ENCODE peak calls at places on chromosome 20, in eight cellular contexts. A is tibial artery; C is CD4-positive, alpha-beta T cell; M is coronary artery; G is substantia nigra; D is HL-60; K is left lung; E is left ventricle myocardium inferior. Z is an unnamed sample.

GRCh38 chr20:62967149-62967501 is 14.6 kb downstream of the SLC17A9 start:
- DNase-seq in A (no peak), C (no peak), M (no peak), G (no peak), D (no peak), K (peak), E (no peak), Z (no peak)

GRCh38 chr20:50339196-50339901 is 148.7 kb downstream of the CEBPB start:
- DNase-seq in A (peak), C (no peak), M (no peak), G (no peak), D (no peak), K (no peak), E (no peak), Z (no peak)

GRCh38 chr20:6636209-6637159 is 131.0 kb upstream of the BMP2 start:
- DNase-seq in A (no peak), C (no peak), M (no peak), G (no peak), D (peak), K (no peak), E (no peak), Z (peak)

GRCh38 chr20:31548823-31549512 is 34.7 kb downstream of the HM13 start:
- DNase-seq in A (no peak), C (no peak), M (no peak), G (no peak), D (no peak), K (no peak), E (no peak), Z (no peak)

GRCh38 chr20:32975698-32976674 is 28.2 kb downstream of the SUN5 start:
- DNase-seq in A (peak), C (no peak), M (peak), G (no peak), D (no peak), K (no peak), E (peak), Z (no peak)

GRCh38 chr20:49790077-49790798 is 22.4 kb upstream of the SLC9A8 start:
- DNase-seq in A (peak), C (no peak), M (no peak), G (no peak), D (peak), K (no peak), E (peak), Z (no peak)

GRCh38 chr20:52129611-52130010 is 62.0 kb downstream of the ZFP64 start:
- DNase-seq in A (no peak), C (no peak), M (no peak), G (no peak), D (no peak), K (no peak), E (no peak), Z (no peak)

GRCh38 chr20:60057866-60058807 is 99.9 kb downstream of the CDH26 start:
- DNase-seq in A (no peak), C (peak), M (peak), G (peak), D (peak), K (peak), E (peak), Z (no peak)

GRCh38 chr20:63129991-63130653 is 85.8 kb downstream of the YTHDF1 start:
- DNase-seq in A (peak), C (no peak), M (no peak), G (no peak), D (no peak), K (no peak), E (no peak), Z (no peak)

GRCh38 chr20:51327251-51327841 is 215.2 kb downstream of the NFATC2 start:
- DNase-seq in A (peak), C (no peak), M (peak), G (no peak), D (no peak), K (no peak), E (no peak), Z (no peak)

GRCh38 chr20:49340161-49340966 is 62.5 kb upstream of the ZNFX1 start:
- DNase-seq in A (peak), C (no peak), M (no peak), G (no peak), D (no peak), K (peak), E (peak), Z (no peak)

GRCh38 chr20:63978319-63979220 is 872 bp downstream of the SAMD10 start:
- DNase-seq in A (peak), C (no peak), M (peak), G (no peak), D (peak), K (peak), E (peak), Z (peak)

GRCh38 chr20:48845000-48845399 is 17.2 kb upstream of the PREX1 start:
- DNase-seq in A (no peak), C (no peak), M (no peak), G (no peak), D (no peak), K (no peak), E (no peak), Z (no peak)

GRCh38 chr20:48740269-48740603 is 87.6 kb downstream of the PREX1 start:
- DNase-seq in A (no peak), C (no peak), M (no peak), G (no peak), D (no peak), K (no peak), E (no peak), Z (no peak)

GRCh38 chr20:49915380-49916145 is at the start of gene SPATA2:
- DNase-seq in A (peak), C (peak), M (peak), G (peak), D (peak), K (peak), E (peak), Z (peak)

GRCh38 chr20:11654766-11655165 is 262.9 kb upstream of the BTBD3 start:
- DNase-seq in A (no peak), C (no peak), M (no peak), G (no peak), D (no peak), K (no peak), E (no peak), Z (no peak)

GRCh38 chr20:3557237-3557636 is 86.4 kb downstream of the ATRN start:
- DNase-seq in A (no peak), C (no peak), M (no peak), G (no peak), D (no peak), K (no peak), E (no peak), Z (no peak)

GRCh38 chr20:35942243-35942642 is 12.1 kb downstream of the SCAND1 start:
- DNase-seq in A (no peak), C (no peak), M (no peak), G (no peak), D (peak), K (no peak), E (no peak), Z (no peak)

GRCh38 chr20:38151455-38151854 is 13.6 kb downstream of the TGM2 start:
- DNase-seq in A (no peak), C (no peak), M (no peak), G (no peak), D (no peak), K (no peak), E (no peak), Z (no peak)

GRCh38 chr20:38150595-38151170 is 14.4 kb downstream of the TGM2 start:
- DNase-seq in A (no peak), C (no peak), M (no peak), G (no peak), D (no peak), K (no peak), E (no peak), Z (no peak)

GRCh38 chr20:38152175-38153010 is 12.7 kb downstream of the TGM2 start:
- DNase-seq in A (peak), C (no peak), M (peak), G (peak), D (peak), K (peak), E (peak), Z (peak)

GRCh38 chr20:38153401-38153800 is 11.7 kb downstream of the TGM2 start:
- DNase-seq in A (no peak), C (no peak), M (no peak), G (no peak), D (no peak), K (no peak), E (no peak), Z (no peak)

GRCh38 chr20:38153011-38153329 is 12.1 kb downstream of the TGM2 start:
- DNase-seq in A (no peak), C (no peak), M (no peak), G (no peak), D (no peak), K (no peak), E (no peak), Z (no peak)
- H3K27ac ChIP-seq in A (peak), C (no peak), M (peak), G (no peak), D (no peak), K (peak), E (peak), Z (peak)

GRCh38 chr20:37259865-37260264 is 1.7 kb downstream of the GHRH start:
- DNase-seq in A (no peak), C (no peak), M (no peak), G (no peak), D (no peak), K (no peak), E (no peak), Z (no peak)
- H3K27ac ChIP-seq in A (no peak), C (no peak), M (no peak), G (no peak), D (no peak), K (no peak), E (no peak), Z (no peak)

DNA sequence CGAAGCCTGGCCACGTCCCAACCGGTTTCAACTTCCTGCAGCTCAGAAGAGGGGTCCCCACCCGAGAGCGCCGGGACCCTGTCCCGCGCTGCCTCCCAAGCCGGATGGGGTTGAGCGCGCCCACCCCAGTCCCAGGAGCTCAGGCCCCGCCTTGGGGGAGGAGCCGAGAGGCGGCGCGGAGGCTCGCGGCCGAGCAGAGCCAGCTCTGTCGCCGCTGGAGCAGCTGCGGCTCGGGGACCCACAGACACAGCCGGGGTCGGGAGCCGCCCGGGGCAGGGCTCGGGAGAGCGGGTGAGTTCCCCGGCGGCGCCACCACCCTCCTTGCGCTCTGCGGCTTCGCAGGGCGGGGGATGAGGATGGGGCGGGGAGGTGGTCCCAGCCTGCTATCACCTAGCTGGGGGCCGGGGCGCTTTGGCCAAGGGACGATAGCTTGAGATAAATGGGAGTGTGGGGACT is at the start of gene PPP1R16B:
- DNase-seq in A (no peak), C (peak), M (no peak), G (peak), D (no peak), K (peak), E (peak), Z (no peak)
- H3K27ac ChIP-seq in A (no peak), C (peak), M (peak), G (peak), D (no peak), K (peak), E (peak), Z (peak)

GRCh38 chr20:47216819-47217410 is 139.6 kb downstream of the ZMYND8 start:
- DNase-seq in A (no peak), C (no peak), M (no peak), G (no peak), D (no peak), K (no peak), E (no peak), Z (no peak)
- H3K27ac ChIP-seq in A (no peak), C (no peak), M (no peak), G (no peak), D (no peak), K (no peak), E (peak), Z (no peak)

GRCh38 chr20:47043076-47043475 is 148.4 kb downstream of the EYA2 start:
- DNase-seq in A (no peak), C (no peak), M (no peak), G (no peak), D (no peak), K (no peak), E (no peak), Z (no peak)
- H3K27ac ChIP-seq in A (no peak), C (no peak), M (no peak), G (no peak), D (no peak), K (no peak), E (no peak), Z (no peak)

DNA sequence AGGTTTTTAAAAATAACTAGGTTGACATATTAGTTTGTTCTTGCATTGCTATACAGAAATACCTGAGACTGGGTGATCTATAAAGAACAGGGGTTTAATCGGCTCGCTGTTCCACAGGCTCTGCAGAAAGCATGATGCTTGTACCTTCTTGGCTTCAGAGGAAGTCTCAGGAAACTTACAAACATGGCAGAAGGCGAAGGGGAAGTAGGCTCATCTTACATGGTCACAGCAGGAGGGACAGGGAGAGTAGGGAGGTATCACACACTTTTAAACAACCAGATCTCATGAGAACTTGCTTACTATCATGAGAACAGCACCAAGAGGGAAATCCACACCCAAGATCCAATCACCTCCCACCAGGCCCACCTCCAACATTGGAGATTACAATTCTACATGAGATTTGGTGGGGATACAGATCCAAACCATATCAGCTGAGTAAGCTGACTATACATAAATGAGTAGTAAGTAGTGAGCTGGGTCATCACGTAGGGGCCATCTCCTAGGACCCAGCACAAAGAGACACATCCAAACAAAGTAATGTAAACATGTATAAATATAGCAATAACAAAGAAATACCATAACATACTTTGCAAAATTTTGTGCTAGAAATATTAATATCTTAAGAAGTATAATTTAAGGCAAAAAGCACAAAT is 31.4 kb upstream of the SIRPG start:
- DNase-seq in A (no peak), C (no peak), M (no peak), G (no peak), D (no peak), K (no peak), E (no peak), Z (no peak)
- H3K27ac ChIP-seq in A (no peak), C (no peak), M (no peak), G (no peak), D (no peak), K (no peak), E (no peak), Z (no peak)

GRCh38 chr20:15042723-15043122 is 705.3 kb upstream of the FLRT3 start:
- DNase-seq in A (no peak), C (no peak), M (no peak), G (no peak), D (no peak), K (no peak), E (no peak), Z (no peak)

GRCh38 chr20:15045246-15045645 is 707.8 kb upstream of the FLRT3 start:
- DNase-seq in A (no peak), C (no peak), M (no peak), G (no peak), D (no peak), K (no peak), E (peak), Z (peak)

GRCh38 chr20:15047100-15047499 is 709.7 kb upstream of the FLRT3 start:
- DNase-seq in A (no peak), C (no peak), M (no peak), G (no peak), D (no peak), K (no peak), E (no peak), Z (no peak)

DNA sequence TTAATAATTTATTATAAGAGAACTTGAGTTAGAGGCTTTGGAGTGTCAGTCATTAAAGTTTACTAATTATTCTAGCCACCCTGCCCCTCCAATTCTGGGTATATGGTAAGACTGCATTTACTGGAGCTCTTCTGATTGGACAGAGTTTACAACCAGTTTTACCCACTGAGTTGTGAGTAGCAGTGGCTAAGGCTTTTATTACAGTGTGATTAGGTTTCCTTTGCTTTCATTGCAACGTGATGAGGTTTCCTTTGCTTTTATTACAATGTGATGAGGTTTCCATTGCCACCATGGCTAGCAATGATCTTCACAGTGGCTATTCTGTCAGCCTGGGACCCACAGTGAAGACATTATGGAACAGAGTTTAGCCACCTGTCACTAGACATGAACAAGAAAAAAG is 710.1 kb upstream of the FLRT3 start:
- DNase-seq in A (no peak), C (no peak), M (no peak), G (no peak), D (no peak), K (no peak), E (no peak), Z (no peak)
- H3K27ac ChIP-seq in A (no peak), C (no peak), M (no peak), G (no peak), D (no peak), K (no peak), E (no peak), Z (no peak)

GRCh38 chr20:25496968-25497401 is 88.3 kb downstream of the NINL start:
- DNase-seq in A (no peak), C (no peak), M (no peak), G (no peak), D (no peak), K (peak), E (no peak), Z (peak)

GRCh38 chr20:25499031-25499430 is 86.3 kb downstream of the NINL start:
- DNase-seq in A (peak), C (no peak), M (no peak), G (no peak), D (no peak), K (no peak), E (no peak), Z (peak)

GRCh38 chr20:25498280-25498606 is 87.1 kb downstream of the NINL start:
- DNase-seq in A (no peak), C (no peak), M (no peak), G (no peak), D (no peak), K (peak), E (no peak), Z (no peak)

GRCh38 chr20:25496165-25496967 is 88.9 kb downstream of the GINS1 start:
- DNase-seq in A (peak), C (no peak), M (no peak), G (no peak), D (no peak), K (peak), E (no peak), Z (no peak)

DNA sequence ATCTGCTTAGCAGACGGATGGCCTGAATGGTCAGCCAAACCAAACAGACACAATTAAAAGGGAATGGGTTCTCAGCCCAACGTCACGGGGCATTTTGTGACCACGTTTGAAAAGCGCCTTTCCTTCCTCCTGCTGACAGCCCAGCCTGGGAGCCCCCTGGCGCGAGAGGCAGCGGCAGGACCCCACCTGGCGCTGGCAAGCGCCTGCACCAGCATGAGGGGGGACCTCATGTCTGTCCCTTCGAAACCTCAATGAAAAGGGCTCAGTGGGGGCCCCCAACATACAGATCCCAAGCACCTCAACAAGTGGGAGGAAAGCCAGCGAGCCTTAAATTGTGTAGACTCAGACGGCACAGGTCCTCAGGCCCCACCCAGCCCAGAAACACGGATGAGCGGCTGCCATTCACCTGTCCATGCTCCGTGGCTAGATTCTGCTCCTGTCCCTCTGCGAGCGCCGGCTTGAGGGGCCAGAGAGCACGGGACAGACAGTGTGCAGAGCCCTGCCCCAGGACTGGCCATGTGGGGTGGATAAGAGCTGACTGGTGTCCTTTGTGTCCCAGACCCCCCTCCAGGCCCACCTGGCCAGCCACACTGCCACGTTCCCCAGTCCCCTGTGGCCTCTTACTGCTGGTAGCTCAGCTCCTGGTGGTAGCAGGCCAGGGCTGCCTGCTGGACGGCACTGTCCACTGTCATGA is 87.6 kb downstream of the NINL start:
- DNase-seq in A (peak), C (no peak), M (no peak), G (no peak), D (no peak), K (peak), E (no peak), Z (no peak)
- H3K27ac ChIP-seq in A (no peak), C (no peak), M (no peak), G (no peak), D (no peak), K (no peak), E (no peak), Z (no peak)